ENCODE peak calls at places on chromosomes 12 and 14, in six cellular contexts. Z is IMR-90, S is endothelial cell of umbilical vein, D is astrocyte, I is H9, A is left cardiac atrium. R is an unnamed sample.

GRCh38 chr12:31897791-31898503 is 61.3 kb upstream of the RESF1 start:
- DNase-seq in Z (no peak), S (peak), A (peak), I (peak), D (peak), R (peak)

GRCh38 chr12:85920324-85920947 is 46.3 kb downstream of the NTS start:
- DNase-seq in A (no peak), S (peak), I (no peak), D (peak), Z (peak), R (no peak)

GRCh38 chr12:75747572-75747995 is 236.2 kb upstream of the KRR1 start:
- DNase-seq in D (peak), A (no peak), I (no peak), Z (peak), S (no peak), R (no peak)

GRCh38 chr12:68793975-68794652 is 13.9 kb upstream of the MDM2 start:
- DNase-seq in Z (no peak), A (no peak), I (no peak), D (no peak), S (no peak), R (no peak)

GRCh38 chr12:55697686-55698085 is 10.0 kb downstream of the ITGA7 start:
- DNase-seq in Z (no peak), A (no peak), D (no peak), S (no peak), I (no peak), R (no peak)

GRCh38 chr12:102690267-102690666 is 209.9 kb upstream of the IGF1 start:
- DNase-seq in A (no peak), D (no peak), S (no peak), Z (no peak), I (no peak), R (no peak)

GRCh38 chr12:111359231-111359913 is 9.5 kb downstream of the PHETA1 start:
- DNase-seq in D (no peak), S (no peak), A (no peak), I (no peak), Z (no peak), R (no peak)

GRCh38 chr14:32197919-32198318 is 3.9 kb upstream of the RNU6-7 start:
- DNase-seq in D (no peak), I (no peak), A (no peak), Z (no peak), S (no peak), R (no peak)

GRCh38 chr14:74333909-74334308 is 14.4 kb upstream of the VRTN start:
- DNase-seq in Z (peak), D (peak), S (no peak), I (no peak), A (no peak), R (no peak)

R was measured in ELF-1.